ENCODE peak calls at places on chromosomes 1 and 21, in six cellular contexts. R, G, B, K, T and V are unnamed samples.

GRCh38 chr1:225777583-225778411 is at the start of gene SRP9:
- DNase-seq in R (peak), G (peak), B (peak), K (peak), T (peak), V (peak)

GRCh38 chr1:240027059-240027462 is 64.6 kb upstream of the FMN2 start:
- DNase-seq in R (no peak), G (peak), B (no peak), K (no peak), T (peak), V (peak)

GRCh38 chr1:77539510-77540142 is 142.8 kb downstream of the ZZZ3 start:
- DNase-seq in R (no peak), G (no peak), B (no peak), K (no peak), T (no peak), V (no peak)

GRCh38 chr21:29187939-29188338 is 57.5 kb downstream of the MAP3K7CL start:
- DNase-seq in R (no peak), G (no peak), B (no peak), K (peak), T (no peak), V (peak)

GRCh38 chr1:39398278-39399010 is 93.0 kb upstream of the BMP8A start:
- DNase-seq in R (no peak), G (no peak), B (peak), K (peak), T (no peak), V (peak)

GRCh38 chr21:45328198-45329087 is 40.7 kb upstream of the POFUT2 start:
- DNase-seq in R (no peak), G (peak), B (no peak), K (no peak), T (no peak), V (no peak)

GRCh38 chr1:65493792-65494191 is 73.3 kb downstream of the LEPR start:
- DNase-seq in R (no peak), G (no peak), B (no peak), K (no peak), T (no peak), V (no peak)

GRCh38 chr1:207084701-207085180 is 3.9 kb upstream of the C4BPB start:
- DNase-seq in R (peak), G (peak), B (no peak), K (peak), T (no peak), V (peak)

GRCh38 chr1:60196026-60196425 is 122.5 kb upstream of the C1orf87 start:
- DNase-seq in R (no peak), G (no peak), B (no peak), K (no peak), T (no peak), V (no peak)

GRCh38 chr1:20785907-20786309 is 1.2 kb downstream of the HP1BP3 start:
- DNase-seq in R (no peak), G (no peak), B (no peak), K (no peak), T (no peak), V (peak)

GRCh38 chr1:151854658-151855057 is 1.1 kb upstream of the THEM5 start:
- DNase-seq in R (no peak), G (no peak), B (no peak), K (no peak), T (no peak), V (no peak)

GRCh38 chr1:15758953-15759661 is 512 bp downstream of the FBLIM1 start:
- DNase-seq in R (no peak), G (no peak), B (no peak), K (no peak), T (no peak), V (peak)

GRCh38 chr1:93969371-93969770 is 60.1 kb upstream of the GCLM start:
- DNase-seq in R (no peak), G (no peak), B (no peak), K (no peak), T (no peak), V (no peak)

GRCh38 chr21:15293251-15293650 is 228.5 kb upstream of the NRIP1 start:
- DNase-seq in R (no peak), G (no peak), B (no peak), K (no peak), T (no peak), V (peak)

GRCh38 chr1:57881696-57882095 is 457.8 kb upstream of the DAB1 start:
- DNase-seq in R (no peak), G (no peak), B (no peak), K (no peak), T (no peak), V (no peak)

GRCh38 chr1:161069731-161070270 is at the start of gene ARHGAP30:
- DNase-seq in R (peak), G (peak), B (peak), K (peak), T (peak), V (no peak)

GRCh38 chr1:110746644-110747259 is 72.0 kb upstream of the KCNA3 start:
- DNase-seq in R (peak), G (peak), B (no peak), K (no peak), T (no peak), V (peak)

GRCh38 chr1:166951050-166951449 is 24.3 kb downstream of the ILDR2 start:
- DNase-seq in R (no peak), G (no peak), B (no peak), K (no peak), T (no peak), V (no peak)